ENCODE peak calls at places on chromosomes 2 and 18, in nine cellular contexts. X is left ventricle myocardium inferior; U is H9; L is iPS DF 6.9; C is HFF-Myc; P is T1000; J is ELR; E is MV-4-11; Y is activated CD4-positive, alpha-beta T cell treated with anti-CD3 and anti-CD28 coated beads, Interleukin-2, amount 50 U/mL, for 4 hours. K is an unnamed sample.

GRCh38 chr2:43877782-43878464 is 39.2 kb downstream of the ABCG8 start:
- DNase-seq in E (peak), U (peak), Y (peak), C (peak), X (peak), L (peak), J (peak), P (peak), K (peak)

GRCh38 chr2:197251576-197251975 is 59.0 kb downstream of the ANKRD44 start:
- DNase-seq in L (no peak), Y (no peak), E (no peak), X (no peak), C (no peak), J (no peak), P (no peak), U (no peak), K (peak)

GRCh38 chr2:20614201-20615045 is 36.5 kb downstream of the HS1BP3 start:
- DNase-seq in E (peak), Y (no peak), X (peak), P (no peak), C (no peak), U (peak), L (peak), J (no peak), K (no peak)

GRCh38 chr2:241080405-241081189 is 21.5 kb downstream of the MTERF4 start:
- DNase-seq in P (no peak), E (no peak), C (no peak), X (no peak), L (no peak), Y (no peak), J (no peak), U (no peak), K (no peak)

GRCh38 chr2:179655627-179656026 is 205.8 kb downstream of the ZNF385B start:
- DNase-seq in P (no peak), X (no peak), J (peak), C (peak), E (no peak), Y (no peak), L (no peak), U (no peak), K (peak)

GRCh38 chr2:217732995-217733394 is 269.8 kb downstream of the TNS1 start:
- DNase-seq in C (no peak), U (no peak), P (no peak), Y (no peak), J (no peak), E (no peak), L (no peak), X (no peak), K (peak)

GRCh38 chr2:98295275-98295674 is 51.0 kb upstream of the CNGA3 start:
- DNase-seq in P (no peak), E (no peak), X (no peak), J (no peak), C (no peak), L (no peak), U (no peak), Y (no peak), K (no peak)

GRCh38 chr2:88866756-88867155 is 175.3 kb downstream of the RPIA start:
- DNase-seq in E (peak), U (no peak), C (no peak), J (no peak), X (no peak), P (no peak), Y (no peak), L (no peak), K (no peak)

GRCh38 chr2:162182395-162182794 is 30.3 kb upstream of the GCG start:
- DNase-seq in P (no peak), X (no peak), J (no peak), C (no peak), U (no peak), L (no peak), E (no peak), Y (no peak), K (no peak)

GRCh38 chr2:183244300-183244849 is 120.1 kb downstream of the NUP35 start:
- DNase-seq in X (no peak), U (peak), C (no peak), J (no peak), Y (no peak), P (no peak), L (no peak), E (no peak), K (no peak)

GRCh38 chr18:75406491-75407445 is 20.7 kb downstream of the SMIM21 start:
- DNase-seq in J (no peak), E (no peak), L (no peak), C (no peak), U (no peak), P (no peak), X (no peak), Y (no peak), K (peak)

GRCh38 chr2:43198263-43198662 is 28.1 kb downstream of the ZFP36L2 start:
- DNase-seq in U (no peak), C (no peak), E (no peak), Y (no peak), L (no peak), J (no peak), P (no peak), X (no peak), K (no peak)

GRCh38 chr2:102839668-102840388 is 78.0 kb downstream of the TMEM182 start:
- DNase-seq in E (peak), P (no peak), X (no peak), C (peak), U (peak), J (peak), Y (no peak), L (peak), K (peak)

GRCh38 chr2:100137877-100138570 is 4.4 kb downstream of the AFF3 start:
- DNase-seq in Y (no peak), X (no peak), J (no peak), P (no peak), C (no peak), U (no peak), L (no peak), E (no peak), K (no peak)

GRCh38 chr2:2913601-2914120 is 464.0 kb downstream of the EIPR1 start:
- DNase-seq in Y (no peak), J (no peak), X (no peak), U (no peak), P (no peak), L (no peak), C (no peak), E (no peak), K (no peak)